ENCODE peak calls at places on chromosomes 13 and 19, in nine cellular contexts. S, H, O, C, T, K, J, Z and F are unnamed samples.

GRCh38 chr13:91181892-91182291 is 165.6 kb upstream of the MIR17HG start:
- DNase-seq in S (no peak), H (no peak), O (no peak), C (no peak), T (no peak), K (no peak), J (no peak), Z (peak; percentile 87), F (no peak)

GRCh38 chr19:17455711-17456123 is 5.0 kb downstream of the NXNL1 start:
- DNase-seq in S (no peak), H (peak; percentile 75), O (no peak), C (no peak), T (peak; percentile 55), K (no peak), J (no peak), Z (no peak), F (no peak)

GRCh38 chr13:35891973-35892441 is 239.2 kb downstream of the DCLK1 start:
- DNase-seq in S (peak; percentile 2), H (no peak), O (no peak), C (no peak), T (no peak), K (peak; percentile 5), J (no peak), Z (no peak), F (no peak)

GRCh38 chr13:20702945-20703784 is at the start of gene IL17D:
- DNase-seq in S (peak; percentile 5), H (peak; percentile 84), O (no peak), C (no peak), T (peak; percentile 48), K (no peak), J (peak; percentile 61), Z (no peak), F (no peak)

GRCh38 chr13:66353664-66354063 is 876.5 kb downstream of the PCDH9 start:
- DNase-seq in S (no peak), H (no peak), O (no peak), C (no peak), T (no peak), K (peak; percentile 1), J (no peak), Z (no peak), F (no peak)

GRCh38 chr13:79870123-79870522 is 389.2 kb downstream of the NDFIP2 start:
- DNase-seq in S (no peak), H (no peak), O (no peak), C (no peak), T (peak; percentile 23), K (no peak), J (no peak), Z (no peak), F (no peak)

GRCh38 chr19:47310819-47311218 is 1.2 kb downstream of the C5AR1 start:
- DNase-seq in S (peak; percentile 67), H (no peak), O (no peak), C (no peak), T (no peak), K (no peak), J (no peak), Z (no peak), F (no peak)

GRCh38 chr13:52070929-52071523 is 46.5 kb downstream of the UTP14C start:
- DNase-seq in S (no peak), H (no peak), O (no peak), C (no peak), T (no peak), K (no peak), J (no peak), Z (no peak), F (no peak)

GRCh38 chr13:59950201-59950730 is 213.5 kb downstream of the DIAPH3 start:
- DNase-seq in S (no peak), H (no peak), O (no peak), C (no peak), T (no peak), K (no peak), J (no peak), Z (no peak), F (no peak)

GRCh38 chr13:32901994-32902780 is 114.0 kb upstream of the KL start:
- DNase-seq in S (no peak), H (no peak), O (no peak), C (no peak), T (no peak), K (no peak), J (no peak), Z (no peak), F (no peak)

GRCh38 chr19:18975864-18976263 is 34.8 kb upstream of the HOMER3 start:
- DNase-seq in S (no peak), H (no peak), O (no peak), C (no peak), T (no peak), K (no peak), J (no peak), Z (no peak), F (no peak)

GRCh38 chr19:309206-309565 is 18.0 kb upstream of the PLPP2 start:
- DNase-seq in S (no peak), H (no peak), O (no peak), C (no peak), T (no peak), K (no peak), J (no peak), Z (no peak), F (no peak)

GRCh38 chr19:7292352-7292949 is 1.8 kb downstream of the INSR start:
- DNase-seq in S (no peak), H (no peak), O (no peak), C (no peak), T (peak; percentile 56), K (no peak), J (no peak), Z (no peak), F (no peak)

DNA sequence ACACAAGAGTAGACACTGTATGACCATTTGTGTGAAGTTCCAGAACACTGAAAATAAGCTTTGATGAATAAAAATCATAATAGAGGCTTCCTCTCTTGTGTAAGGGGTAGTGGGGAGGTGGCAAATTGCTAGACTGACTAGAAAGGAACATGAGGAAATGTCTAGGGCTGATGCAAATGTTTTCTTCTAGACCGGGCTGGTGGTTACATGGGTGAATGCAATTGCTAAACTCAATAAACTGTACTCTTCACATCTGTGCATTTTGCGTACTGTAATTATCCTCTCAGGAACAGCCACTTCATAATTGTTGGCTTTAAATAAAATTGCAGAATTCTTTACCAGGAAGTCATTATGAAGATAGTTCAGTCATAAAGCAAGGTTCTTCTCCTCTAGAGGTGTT is 5.2 kb upstream of the KBTBD7 start:
- DNase-seq in S (no peak), H (no peak), O (no peak), C (no peak), T (no peak), K (no peak), J (no peak), Z (no peak), F (no peak)
- TF ChIP-seq CTCF in S (no peak), H (no peak), O (no peak), C (no peak), T (no peak), K (no peak), J (no peak), Z (no peak), F (no peak)

GRCh38 chr13:110089100-110089499 is 217.9 kb downstream of the COL4A1 start:
- DNase-seq in S (no peak), H (no peak), O (no peak), C (no peak), T (no peak), K (no peak), J (no peak), Z (no peak), F (no peak)
- H3K4me1 ChIP-seq in S (peaks cover 3% of the 10 kb centered on the region), H (no peaks in the 10 kb centered on the region), O (no peaks in the 10 kb centered on the region), C (peaks cover 4% of the 10 kb centered on the region), T (no peaks in the 10 kb centered on the region), K (no peaks in the 10 kb centered on the region), J (no peaks in the 10 kb centered on the region), Z (no peaks in the 10 kb centered on the region), F (peaks cover 6% of the 10 kb centered on the region)

GRCh38 chr13:77543711-77544110 is 8.2 kb downstream of the SCEL start:
- DNase-seq in S (no peak), H (no peak), O (no peak), C (no peak), T (no peak), K (no peak), J (no peak), Z (no peak), F (peak; percentile 17)

GRCh38 chr13:77548095-77548494 is 12.6 kb downstream of the SCEL start:
- DNase-seq in S (no peak), H (no peak), O (no peak), C (no peak), T (no peak), K (no peak), J (no peak), Z (no peak), F (no peak)

GRCh38 chr13:77544765-77545316 is 9.3 kb downstream of the SCEL start:
- DNase-seq in S (no peak), H (no peak), O (no peak), C (no peak), T (no peak), K (no peak), J (no peak), Z (no peak), F (no peak)

GRCh38 chr13:77545626-77546412 is 10.3 kb downstream of the SCEL start:
- DNase-seq in S (no peak), H (no peak), O (no peak), C (no peak), T (no peak), K (no peak), J (no peak), Z (no peak), F (peak; percentile 39)

DNA sequence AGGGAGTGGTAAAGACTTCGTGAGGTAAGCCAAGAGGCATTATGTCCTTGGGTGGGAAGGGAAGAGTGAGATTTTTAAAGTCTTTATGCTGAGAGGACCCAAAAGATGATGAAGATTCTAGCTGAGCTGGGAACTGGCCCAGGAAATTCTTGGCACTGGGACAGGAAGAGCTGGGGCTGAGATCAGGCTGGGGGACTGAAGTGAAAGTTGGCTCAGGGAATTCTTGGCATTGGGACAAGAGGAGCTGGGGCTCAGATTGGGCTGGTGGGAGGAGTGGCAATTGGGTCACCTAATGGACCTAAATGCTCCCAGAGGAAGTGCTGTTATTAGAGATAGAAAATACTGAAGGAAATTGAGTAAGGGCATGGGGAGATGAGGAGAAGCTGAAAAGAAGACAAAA is 8.9 kb downstream of the SCEL start:
- DNase-seq in S (no peak), H (peak; percentile 77), O (no peak), C (peak; percentile 51), T (no peak), K (no peak), J (no peak), Z (no peak), F (peak; percentile 80)
- H3K36me3 ChIP-seq in S (peaks cover 4% of the 10 kb centered on the region), H (no peaks in the 10 kb centered on the region), O (no peaks in the 10 kb centered on the region), C (no peaks in the 10 kb centered on the region), T (no peaks in the 10 kb centered on the region), K (no peaks in the 10 kb centered on the region), J (no peaks in the 10 kb centered on the region), Z (no peaks in the 10 kb centered on the region), F (no peaks in the 10 kb centered on the region)

DNA sequence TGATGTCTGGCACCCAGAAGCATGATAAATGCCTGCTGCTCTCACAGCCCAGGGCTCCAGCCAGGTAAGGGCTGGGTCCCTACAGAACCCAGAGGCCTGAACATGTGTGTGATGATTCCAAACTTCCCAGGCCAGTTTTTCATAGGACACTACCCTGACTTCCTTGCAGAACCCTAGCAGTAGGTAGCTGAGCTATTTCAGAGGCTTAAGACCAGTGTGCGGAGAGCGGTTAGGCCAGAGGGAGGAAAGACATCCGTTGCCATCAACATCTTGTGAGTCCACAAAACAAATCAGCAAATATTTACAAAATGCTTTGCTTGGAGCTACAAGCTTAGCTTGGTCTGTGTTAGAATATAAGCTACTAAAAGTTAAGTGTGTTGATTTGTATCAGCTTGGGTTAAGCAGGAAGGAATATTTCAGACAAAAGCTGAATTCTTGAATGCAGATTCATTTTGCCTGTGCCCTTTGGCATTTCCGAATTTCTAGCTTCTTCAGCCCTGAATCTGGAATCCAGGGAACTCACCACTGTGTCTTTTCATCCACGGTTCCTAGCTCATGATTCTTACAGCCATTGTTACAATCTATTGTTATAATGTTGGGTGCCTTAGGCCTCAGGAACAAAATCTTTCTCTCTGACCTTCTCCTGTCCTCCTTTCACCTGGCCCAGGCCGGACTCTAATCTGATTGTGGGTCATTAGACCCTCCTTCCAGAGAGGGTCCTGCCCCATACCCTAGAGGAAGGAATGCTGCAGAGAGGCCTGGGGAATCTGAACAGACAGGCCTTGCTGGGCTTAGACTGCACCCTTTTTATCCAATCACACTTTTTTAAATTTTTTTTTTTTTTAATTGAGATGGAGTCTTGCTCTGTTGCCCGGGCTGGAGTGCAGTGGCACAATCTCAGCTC is 12.4 kb downstream of the RAB20 start:
- DNase-seq in S (no peak), H (peak; percentile 28), O (no peak), C (no peak), T (no peak), K (no peak), J (no peak), Z (no peak), F (no peak)
- TF ChIP-seq CTCF in S (no peak), H (no peak), O (no peak), C (no peak), T (peak; percentile 23), K (no peak), J (no peak), Z (no peak), F (no peak)